ENCODE peak calls at places on chromosome 2, in eight cellular contexts. One of them, this sample, is unnamed.
A peak's percentile ranks its signal among the peaks of the same experiment; 100 is the strongest.

GRCh38 chr2:183951636-183952035 is 646.7 kb upstream of the ZNF804A start:
- DNase-seq in Calu3: no peak
- DNase-seq in epithelial cell of esophagus: peak; percentile 79
- DNase-seq in tibial artery: no peak
- DNase-seq in effector CD4-positive, alpha-beta T cell: no peak
- DNase-seq in NCI-H1436: no peak
- DNase-seq in fibroblast of lung: peak; percentile 78
- DNase-seq in SHP77: no peak
- DNase-seq in this sample: peak; percentile 18

GRCh38 chr2:162261032-162261945 is 18.0 kb upstream of the FAP start:
- DNase-seq in Calu3: peak; percentile 38
- DNase-seq in epithelial cell of esophagus: peak; percentile 80
- DNase-seq in tibial artery: peak; percentile 73
- DNase-seq in effector CD4-positive, alpha-beta T cell: no peak
- DNase-seq in NCI-H1436: no peak
- DNase-seq in fibroblast of lung: peak; percentile 71
- DNase-seq in SHP77: no peak
- DNase-seq in this sample: peak; percentile 79

GRCh38 chr2:150528861-150529801 is 41.7 kb upstream of the RND3 start:
- DNase-seq in Calu3: no peak
- DNase-seq in epithelial cell of esophagus: peak; percentile 98
- DNase-seq in tibial artery: no peak
- DNase-seq in effector CD4-positive, alpha-beta T cell: no peak
- DNase-seq in NCI-H1436: no peak
- DNase-seq in fibroblast of lung: peak; percentile 67
- DNase-seq in SHP77: no peak
- DNase-seq in this sample: peak; percentile 80

GRCh38 chr2:149125031-149125725 is 86.7 kb downstream of the LYPD6B start:
- DNase-seq in Calu3: peak; percentile 15
- DNase-seq in epithelial cell of esophagus: peak; percentile 25
- DNase-seq in tibial artery: no peak
- DNase-seq in effector CD4-positive, alpha-beta T cell: no peak
- DNase-seq in NCI-H1436: peak; percentile 11
- DNase-seq in fibroblast of lung: no peak
- DNase-seq in SHP77: peak; percentile 47
- DNase-seq in this sample: no peak

GRCh38 chr2:102117488-102117887 is 25.1 kb upstream of the IL1R1 start:
- DNase-seq in Calu3: no peak
- DNase-seq in epithelial cell of esophagus: no peak
- DNase-seq in tibial artery: no peak
- DNase-seq in effector CD4-positive, alpha-beta T cell: no peak
- DNase-seq in NCI-H1436: no peak
- DNase-seq in fibroblast of lung: no peak
- DNase-seq in SHP77: no peak
- DNase-seq in this sample: no peak

GRCh38 chr2:138029238-138029637 is 65.0 kb downstream of the HNMT start:
- DNase-seq in Calu3: no peak
- DNase-seq in epithelial cell of esophagus: no peak
- DNase-seq in tibial artery: peak; percentile 78
- DNase-seq in effector CD4-positive, alpha-beta T cell: no peak
- DNase-seq in NCI-H1436: no peak
- DNase-seq in fibroblast of lung: peak; percentile 33
- DNase-seq in SHP77: no peak
- DNase-seq in this sample: peak; percentile 73

GRCh38 chr2:2763351-2763997 is 432.4 kb upstream of the MYT1L start:
- DNase-seq in Calu3: no peak
- DNase-seq in epithelial cell of esophagus: peak; percentile 87
- DNase-seq in tibial artery: no peak
- DNase-seq in effector CD4-positive, alpha-beta T cell: no peak
- DNase-seq in NCI-H1436: no peak
- DNase-seq in fibroblast of lung: no peak
- DNase-seq in SHP77: peak; percentile 75
- DNase-seq in this sample: no peak

GRCh38 chr2:31196622-31197021 is 20.7 kb downstream of the CAPN14 start:
- DNase-seq in Calu3: no peak
- DNase-seq in epithelial cell of esophagus: peak; percentile 65
- DNase-seq in tibial artery: no peak
- DNase-seq in effector CD4-positive, alpha-beta T cell: no peak
- DNase-seq in NCI-H1436: no peak
- DNase-seq in fibroblast of lung: no peak
- DNase-seq in SHP77: no peak
- DNase-seq in this sample: no peak

GRCh38 chr2:136327162-136327852 is 209.4 kb upstream of the CXCR4 start:
- DNase-seq in Calu3: no peak
- DNase-seq in epithelial cell of esophagus: peak; percentile 30
- DNase-seq in tibial artery: no peak
- DNase-seq in effector CD4-positive, alpha-beta T cell: peak; percentile 78
- DNase-seq in NCI-H1436: no peak
- DNase-seq in fibroblast of lung: peak; percentile 25
- DNase-seq in SHP77: peak; percentile 9
- DNase-seq in this sample: peak; percentile 10

GRCh38 chr2:161250864-161251436 is 57.3 kb upstream of the PSMD14 start:
- DNase-seq in Calu3: peak; percentile 58
- DNase-seq in epithelial cell of esophagus: peak; percentile 82
- DNase-seq in tibial artery: no peak
- DNase-seq in effector CD4-positive, alpha-beta T cell: no peak
- DNase-seq in NCI-H1436: peak; percentile 38
- DNase-seq in fibroblast of lung: peak; percentile 42
- DNase-seq in SHP77: peak; percentile 57
- DNase-seq in this sample: peak; percentile 59